ENCODE peak calls at places on chromosomes 13 and 19, in four cellular contexts. M is lower leg skin, I is fibroblast of mammary gland, O is endothelial cell. V is an unnamed sample.

GRCh38 chr13:42174344-42175162 is 97.4 kb upstream of the AKAP11 start:
- DNase-seq in I (no peak), O (no peak), M (no peak), V (no peak)

GRCh38 chr19:5036733-5037681 is 68.1 kb downstream of the KDM4B start:
- DNase-seq in I (no peak), M (no peak), O (no peak), V (no peak)

GRCh38 chr19:55683449-55684261 is 8.6 kb downstream of the EPN1 start:
- DNase-seq in O (no peak), I (no peak), M (no peak), V (no peak)

GRCh38 chr19:16795731-16796130 is 33.5 kb upstream of the SIN3B start:
- DNase-seq in M (no peak), O (no peak), I (no peak), V (no peak)

GRCh38 chr19:53540091-53540490 is 2.1 kb downstream of the ZNF331 start:
- DNase-seq in I (no peak), M (no peak), O (no peak), V (no peak)

GRCh38 chr13:37889102-37889501 is 19.5 kb upstream of the TRPC4 start:
- DNase-seq in M (no peak), I (peak), O (no peak), V (no peak)

GRCh38 chr19:3793799-3794198 is 7.6 kb upstream of the MATK start:
- DNase-seq in O (no peak), I (no peak), M (no peak), V (no peak)

GRCh38 chr19:4075373-4075772 is 8.7 kb upstream of the ZBTB7A start:
- DNase-seq in I (peak), O (no peak), M (no peak), V (no peak)

GRCh38 chr19:58001895-58002369 is 688 bp downstream of the ZNF606 start:
- DNase-seq in I (peak), M (no peak), O (no peak), V (no peak)

GRCh38 chr19:15722956-15723355 is 4.9 kb upstream of the OR10H2 start:
- DNase-seq in I (no peak), M (no peak), O (no peak), V (no peak)

GRCh38 chr13:46184277-46184699 is 2.3 kb upstream of the LCP1 start:
- DNase-seq in M (no peak), O (peak), I (peak), V (peak)

GRCh38 chr13:21670883-21671792 is at the start of gene FGF9:
- DNase-seq in O (peak), M (no peak), I (peak), V (peak)

GRCh38 chr19:1469200-1469935 is 9.6 kb downstream of the C19orf25 start:
- DNase-seq in M (no peak), I (no peak), O (no peak), V (no peak)

GRCh38 chr13:84896128-84896527 is 903.1 kb downstream of the SLITRK6 start:
- DNase-seq in O (peak), M (no peak), I (peak), V (peak)

DNA sequence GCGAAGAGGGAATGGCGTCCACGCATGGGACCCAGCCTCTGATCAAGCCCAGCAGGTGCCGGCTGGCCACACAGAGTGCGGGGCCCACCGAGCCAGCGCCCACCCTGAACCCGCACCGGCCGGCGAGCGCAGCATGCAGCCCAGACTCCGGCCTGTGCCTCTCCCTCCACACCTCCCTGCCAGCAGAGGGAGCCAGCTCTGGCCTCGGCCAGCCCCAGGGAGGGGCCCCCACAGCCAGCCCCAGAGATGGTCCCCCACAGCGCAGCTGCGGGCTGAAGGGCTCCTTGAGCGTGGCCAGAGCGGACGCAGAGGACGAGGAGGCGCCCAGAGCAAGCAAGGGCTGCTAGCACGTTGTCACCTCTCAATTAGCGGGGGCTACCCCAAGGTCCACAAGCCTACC is 904.5 kb downstream of the SLITRK6 start:
- DNase-seq in O (no peak), M (no peak), I (no peak), V (no peak)
- TF ChIP-seq CTCF in O (no peak), M (no peak), I (no peak), V (no peak)

GRCh38 chr13:75480691-75481175 is 1.2 kb downstream of the TBC1D4 start:
- DNase-seq in O (peak), I (peak), M (peak), V (peak)

GRCh38 chr13:75481176-75482069 is 546 bp downstream of the TBC1D4 start:
- DNase-seq in M (peak), I (no peak), O (peak), V (peak)

GRCh38 chr13:75485286-75486062 is 3.5 kb upstream of the TBC1D4 start:
- DNase-seq in M (no peak), O (no peak), I (peak), V (no peak)

GRCh38 chr13:75482070-75482819 is at the start of gene TBC1D4:
- DNase-seq in I (peak), M (peak), O (peak), V (peak)

GRCh38 chr13:75482820-75483079 is 781 bp upstream of the TBC1D4 start:
- DNase-seq in M (no peak), O (no peak), I (no peak), V (no peak)
- TF ChIP-seq CTCF in M (no peak), O (no peak), I (no peak), V (no peak)

DNA sequence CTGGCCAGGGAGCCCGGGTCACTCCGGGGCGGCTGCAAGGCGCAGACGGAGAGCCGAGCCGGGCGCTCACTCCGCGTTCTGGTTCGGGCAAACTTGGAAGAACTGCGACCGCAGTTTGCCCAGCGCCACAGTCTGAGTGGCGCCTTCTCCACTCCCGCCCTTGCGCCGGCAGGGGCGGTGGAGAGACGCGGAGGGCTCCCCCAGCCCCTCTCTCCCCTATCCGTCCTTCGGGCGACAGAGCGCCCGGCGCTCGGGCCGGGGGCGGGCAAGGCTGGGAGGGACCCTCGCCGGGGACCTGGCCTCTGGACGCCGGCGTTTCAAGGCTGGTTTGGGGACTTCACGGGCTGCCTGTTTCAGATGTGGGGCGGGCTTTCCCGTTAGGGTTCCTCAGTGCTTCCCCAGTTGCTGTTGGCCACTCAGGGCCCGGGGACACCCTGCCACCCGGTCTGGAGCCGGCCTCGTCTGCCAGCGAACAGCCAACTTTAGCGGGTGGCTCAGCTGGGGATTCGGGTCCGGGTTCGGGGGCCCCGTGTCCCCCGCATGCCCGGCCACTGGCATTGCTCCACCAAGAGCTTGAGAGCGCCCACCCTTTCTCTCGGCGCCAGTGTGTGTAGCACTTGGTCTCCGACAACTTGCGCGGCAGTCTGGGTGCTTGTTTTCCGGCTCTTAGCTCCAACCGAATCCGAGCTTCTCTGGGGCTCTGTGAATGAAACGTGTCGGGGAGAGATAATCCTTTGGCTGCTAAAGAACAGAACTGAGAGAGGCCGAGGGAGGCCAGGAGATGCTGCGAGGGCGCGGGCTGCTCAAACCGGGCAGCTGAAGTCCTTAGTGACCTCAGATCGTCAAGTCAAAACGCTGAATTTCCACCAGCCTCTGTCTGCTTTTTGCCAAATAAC is 1.5 kb downstream of the GPC6 start:
- DNase-seq in I (peak), M (no peak), O (peak), V (no peak)
- TF ChIP-seq CTCF in I (peak), M (no peak), O (peak), V (no peak)

GRCh38 chr13:81929988-81930387 is 1589.1 kb upstream of the SPRY2 start:
- DNase-seq in I (peak), O (no peak), M (no peak), V (no peak)
- TF ChIP-seq CTCF in I (no peak), O (no peak), M (no peak), V (no peak)

GRCh38 chr13:84132491-84132890 is 250.2 kb upstream of the SLITRK1 start:
- DNase-seq in I (no peak), O (no peak), M (no peak), V (no peak)
- TF ChIP-seq CTCF in I (no peak), O (no peak), M (no peak), V (no peak)